ENCODE peak calls at places on chromosomes 13 and 19, in eight cellular contexts. One of them, this sample, is unnamed.

GRCh38 chr19:10328558-10329429 is 4.5 kb downstream of the RAVER1 start:
- DNase-seq in GM23338: no peak
- DNase-seq in fibroblast of lung: no peak
- DNase-seq in hepatocyte: no peak
- DNase-seq in neural progenitor cell: no peak
- DNase-seq in IMR-90: no peak
- DNase-seq in astrocyte: no peak
- DNase-seq in PC-3: no peak
- DNase-seq in this sample: no peak

GRCh38 chr19:51380379-51380778 is 7.4 kb downstream of the LIM2 start:
- DNase-seq in hepatocyte: no peak
- DNase-seq in IMR-90: no peak
- DNase-seq in GM23338: no peak
- DNase-seq in fibroblast of lung: no peak
- DNase-seq in neural progenitor cell: no peak
- DNase-seq in PC-3: no peak
- DNase-seq in astrocyte: no peak
- DNase-seq in this sample: no peak

GRCh38 chr19:40315812-40316475 is 30.8 kb upstream of the AKT2 start:
- DNase-seq in GM23338: no peak
- DNase-seq in astrocyte: no peak
- DNase-seq in fibroblast of lung: no peak
- DNase-seq in PC-3: no peak
- DNase-seq in hepatocyte: no peak
- DNase-seq in neural progenitor cell: no peak
- DNase-seq in IMR-90: no peak
- DNase-seq in this sample: no peak

GRCh38 chr19:17922138-17922537 is 10.7 kb upstream of the CCDC124 start:
- DNase-seq in PC-3: no peak
- DNase-seq in GM23338: no peak
- DNase-seq in astrocyte: no peak
- DNase-seq in fibroblast of lung: no peak
- DNase-seq in hepatocyte: no peak
- DNase-seq in neural progenitor cell: no peak
- DNase-seq in IMR-90: no peak
- DNase-seq in this sample: no peak

GRCh38 chr19:9917322-9917721 is 19.0 kb downstream of the OLFM2 start:
- DNase-seq in PC-3: peak; percentile 85
- DNase-seq in GM23338: peak; percentile 91
- DNase-seq in fibroblast of lung: peak; percentile 43
- DNase-seq in astrocyte: no peak
- DNase-seq in hepatocyte: peak; percentile 39
- DNase-seq in IMR-90: peak; percentile 60
- DNase-seq in neural progenitor cell: peak; percentile 71
- DNase-seq in this sample: peak; percentile 58

GRCh38 chr19:35404879-35405622 is 34.2 kb downstream of the GPR42 start:
- DNase-seq in GM23338: peak; percentile 63
- DNase-seq in IMR-90: peak; percentile 92
- DNase-seq in hepatocyte: peak; percentile 62
- DNase-seq in astrocyte: peak; percentile 80
- DNase-seq in PC-3: peak; percentile 36
- DNase-seq in neural progenitor cell: peak; percentile 39
- DNase-seq in fibroblast of lung: peak; percentile 88
- DNase-seq in this sample: peak; percentile 98

GRCh38 chr19:58560921-58561320 is 2.5 kb upstream of the UBE2M start:
- DNase-seq in neural progenitor cell: no peak
- DNase-seq in hepatocyte: peak; percentile 2
- DNase-seq in astrocyte: no peak
- DNase-seq in GM23338: no peak
- DNase-seq in IMR-90: no peak
- DNase-seq in fibroblast of lung: no peak
- DNase-seq in PC-3: no peak
- DNase-seq in this sample: no peak

GRCh38 chr13:83881917-83882625 is at the start of gene SLITRK1:
- DNase-seq in GM23338: peak; percentile 96
- DNase-seq in fibroblast of lung: peak; percentile 53
- DNase-seq in PC-3: no peak
- DNase-seq in astrocyte: peak; percentile 60
- DNase-seq in neural progenitor cell: peak; percentile 94
- DNase-seq in IMR-90: peak; percentile 19
- DNase-seq in hepatocyte: peak; percentile 80
- DNase-seq in this sample: peak; percentile 56

GRCh38 chr19:10500247-10500592 is 2.9 kb downstream of the KEAP1 start:
- DNase-seq in hepatocyte: no peak
- DNase-seq in PC-3: no peak
- DNase-seq in IMR-90: no peak
- DNase-seq in fibroblast of lung: no peak
- DNase-seq in astrocyte: no peak
- DNase-seq in GM23338: no peak
- DNase-seq in neural progenitor cell: no peak
- DNase-seq in this sample: no peak

GRCh38 chr19:42114412-42114811 is 17.8 kb downstream of the POU2F2 start:
- DNase-seq in fibroblast of lung: no peak
- DNase-seq in astrocyte: no peak
- DNase-seq in PC-3: no peak
- DNase-seq in hepatocyte: no peak
- DNase-seq in IMR-90: no peak
- DNase-seq in GM23338: peak; percentile 51
- DNase-seq in neural progenitor cell: no peak
- DNase-seq in this sample: no peak

GRCh38 chr19:33458171-33458633 is 63.4 kb downstream of the PEPD start:
- DNase-seq in neural progenitor cell: no peak
- DNase-seq in astrocyte: no peak
- DNase-seq in GM23338: no peak
- DNase-seq in fibroblast of lung: no peak
- DNase-seq in hepatocyte: no peak
- DNase-seq in PC-3: no peak
- DNase-seq in IMR-90: no peak
- DNase-seq in this sample: no peak

GRCh38 chr13:42412812-42413795 is 141.2 kb downstream of the AKAP11 start:
- DNase-seq in neural progenitor cell: no peak
- DNase-seq in GM23338: no peak
- DNase-seq in astrocyte: no peak
- DNase-seq in PC-3: no peak
- DNase-seq in hepatocyte: no peak
- DNase-seq in IMR-90: no peak
- DNase-seq in fibroblast of lung: no peak
- DNase-seq in this sample: no peak

GRCh38 chr19:47445937-47446402 is 25.7 kb downstream of the SLC8A2 start:
- DNase-seq in PC-3: peak; percentile 25
- DNase-seq in GM23338: peak; percentile 67
- DNase-seq in IMR-90: no peak
- DNase-seq in neural progenitor cell: peak; percentile 58
- DNase-seq in hepatocyte: peak; percentile 70
- DNase-seq in astrocyte: no peak
- DNase-seq in fibroblast of lung: no peak
- DNase-seq in this sample: no peak

GRCh38 chr19:39506944-39507714 is 7.8 kb upstream of the SELENOV start:
- DNase-seq in neural progenitor cell: peak; percentile 95
- DNase-seq in fibroblast of lung: peak; percentile 44
- DNase-seq in GM23338: peak; percentile 90
- DNase-seq in astrocyte: peak; percentile 51
- DNase-seq in PC-3: peak; percentile 67
- DNase-seq in IMR-90: peak; percentile 67
- DNase-seq in hepatocyte: peak; percentile 87
- DNase-seq in this sample: peak; percentile 75

GRCh38 chr19:33674575-33675367 is 53.0 kb downstream of the CHST8 start:
- DNase-seq in GM23338: no peak
- DNase-seq in fibroblast of lung: no peak
- DNase-seq in neural progenitor cell: no peak
- DNase-seq in IMR-90: no peak
- DNase-seq in hepatocyte: peak; percentile 1
- DNase-seq in PC-3: no peak
- DNase-seq in astrocyte: no peak
- DNase-seq in this sample: no peak

GRCh38 chr13:80516818-80517348 is 176.0 kb upstream of the SPRY2 start:
- DNase-seq in astrocyte: no peak
- DNase-seq in neural progenitor cell: no peak
- DNase-seq in PC-3: no peak
- DNase-seq in GM23338: no peak
- DNase-seq in fibroblast of lung: no peak
- DNase-seq in hepatocyte: no peak
- DNase-seq in IMR-90: no peak
- DNase-seq in this sample: no peak

GRCh38 chr13:97440598-97440997 is 6.6 kb downstream of the RAP2A start:
- DNase-seq in IMR-90: peak; percentile 44
- DNase-seq in GM23338: no peak
- DNase-seq in fibroblast of lung: no peak
- DNase-seq in hepatocyte: no peak
- DNase-seq in astrocyte: peak; percentile 29
- DNase-seq in neural progenitor cell: no peak
- DNase-seq in PC-3: no peak
- DNase-seq in this sample: peak; percentile 43

GRCh38 chr19:6947745-6948144 is 60.4 kb downstream of the ADGRE1 start:
- DNase-seq in astrocyte: peak; percentile 6
- DNase-seq in neural progenitor cell: no peak
- DNase-seq in PC-3: peak; percentile 64
- DNase-seq in fibroblast of lung: peak; percentile 2
- DNase-seq in hepatocyte: no peak
- DNase-seq in IMR-90: no peak
- DNase-seq in GM23338: no peak
- DNase-seq in this sample: no peak

GRCh38 chr13:66635526-66635925 is 594.6 kb downstream of the PCDH9 start:
- DNase-seq in GM23338: no peak
- DNase-seq in astrocyte: peak; percentile 96
- DNase-seq in neural progenitor cell: no peak
- DNase-seq in fibroblast of lung: peak; percentile 75
- DNase-seq in hepatocyte: no peak
- DNase-seq in IMR-90: peak; percentile 93
- DNase-seq in PC-3: peak; percentile 69
- DNase-seq in this sample: peak; percentile 80

GRCh38 chr13:113296842-113297369 is at the start of gene LAMP1:
- DNase-seq in fibroblast of lung: peak; percentile 98
- DNase-seq in PC-3: peak; percentile 92
- DNase-seq in IMR-90: peak; percentile 97
- DNase-seq in hepatocyte: peak; percentile 99
- DNase-seq in GM23338: peak; percentile 97
- DNase-seq in neural progenitor cell: peak; percentile 98
- DNase-seq in astrocyte: peak; percentile 91
- DNase-seq in this sample: peak; percentile 94

GRCh38 chr13:113288880-113289279 is 8.2 kb upstream of the LAMP1 start:
- DNase-seq in hepatocyte: no peak
- DNase-seq in IMR-90: no peak
- DNase-seq in fibroblast of lung: no peak
- DNase-seq in GM23338: no peak
- DNase-seq in PC-3: no peak
- DNase-seq in astrocyte: no peak
- DNase-seq in neural progenitor cell: no peak
- DNase-seq in this sample: peak; percentile 66

GRCh38 chr13:113291129-113291528 is 5.9 kb upstream of the LAMP1 start:
- DNase-seq in astrocyte: no peak
- DNase-seq in fibroblast of lung: no peak
- DNase-seq in GM23338: no peak
- DNase-seq in hepatocyte: no peak
- DNase-seq in neural progenitor cell: no peak
- DNase-seq in PC-3: no peak
- DNase-seq in IMR-90: no peak
- DNase-seq in this sample: no peak

GRCh38 chr13:113297370-113297871 is 382 bp downstream of the LAMP1 start:
- DNase-seq in fibroblast of lung: no peak
- DNase-seq in astrocyte: no peak
- DNase-seq in neural progenitor cell: no peak
- DNase-seq in GM23338: peak; percentile 34
- DNase-seq in PC-3: no peak
- DNase-seq in IMR-90: no peak
- DNase-seq in hepatocyte: peak; percentile 34
- DNase-seq in this sample: peak; percentile 49

GRCh38 chr13:113291997-113292862 is 4.8 kb upstream of the LAMP1 start:
- DNase-seq in fibroblast of lung: peak; percentile 43
- DNase-seq in GM23338: peak; percentile 49
- DNase-seq in neural progenitor cell: peak; percentile 49
- DNase-seq in PC-3: peak; percentile 29
- DNase-seq in hepatocyte: peak; percentile 34
- DNase-seq in astrocyte: no peak
- DNase-seq in IMR-90: peak; percentile 51
- DNase-seq in this sample: peak; percentile 22
- H3K4me2 ChIP-seq in fibroblast of lung: peak overlapping the region; percentile 36
- H3K4me2 ChIP-seq in GM23338: peak overlapping the region; percentile 62
- H3K4me2 ChIP-seq in neural progenitor cell: peak overlapping the region; percentile 81
- H3K4me2 ChIP-seq in PC-3: peak overlapping the region; percentile 84
- H3K4me2 ChIP-seq in hepatocyte: peak overlapping the region; percentile 71
- H3K4me2 ChIP-seq in astrocyte: peak overlapping the region; percentile 69
- H3K4me2 ChIP-seq in IMR-90: peak overlapping the region; percentile 94
- H3K4me2 ChIP-seq in this sample: peak overlapping the region; percentile 78

GRCh38 chr19:1258707-1259205 is 10.4 kb downstream of the MIDN start:
- DNase-seq in neural progenitor cell: no peak
- DNase-seq in astrocyte: no peak
- DNase-seq in PC-3: no peak
- DNase-seq in hepatocyte: no peak
- DNase-seq in fibroblast of lung: no peak
- DNase-seq in IMR-90: no peak
- DNase-seq in GM23338: no peak
- DNase-seq in this sample: no peak
- H4K20me1 ChIP-seq in neural progenitor cell: peaks cover 68% of the 10 kb centered on the region
- H4K20me1 ChIP-seq in astrocyte: peaks cover 62% of the 10 kb centered on the region
- H4K20me1 ChIP-seq in PC-3: peaks cover 3% of the 10 kb centered on the region
- H4K20me1 ChIP-seq in hepatocyte: peaks cover 26% of the 10 kb centered on the region
- H4K20me1 ChIP-seq in fibroblast of lung: no peaks in the 10 kb centered on the region
- H4K20me1 ChIP-seq in IMR-90: peaks cover 66% of the 10 kb centered on the region
- H4K20me1 ChIP-seq in GM23338: peaks cover 24% of the 10 kb centered on the region
- H4K20me1 ChIP-seq in this sample: peaks cover 11% of the 10 kb centered on the region

DNA sequence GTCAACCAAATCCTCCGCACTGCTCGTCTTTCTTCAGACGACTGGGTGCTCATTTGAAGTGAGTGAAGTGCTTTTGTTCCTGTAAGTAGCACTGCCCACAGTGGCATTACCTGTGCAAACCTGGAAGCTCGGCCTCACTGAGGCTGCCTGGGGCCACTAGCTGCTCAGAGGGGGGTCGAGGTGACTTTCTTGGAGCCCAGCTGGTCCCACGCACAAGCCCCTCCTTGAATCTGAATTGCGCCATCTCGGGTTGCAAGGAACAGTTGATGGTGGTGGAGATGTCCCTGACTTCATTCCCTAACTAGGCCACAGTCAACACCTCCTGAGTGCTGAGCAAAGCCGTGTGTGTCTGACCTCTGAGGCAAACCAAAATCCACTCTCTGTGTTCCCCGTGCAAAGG is 79.3 kb upstream of the GPR183 start:
- DNase-seq in neural progenitor cell: no peak
- DNase-seq in fibroblast of lung: no peak
- DNase-seq in IMR-90: no peak
- DNase-seq in PC-3: no peak
- DNase-seq in GM23338: no peak
- DNase-seq in astrocyte: no peak
- DNase-seq in hepatocyte: no peak
- DNase-seq in this sample: no peak
- H3K4me2 ChIP-seq in neural progenitor cell: no peak overlapping the region
- H3K4me2 ChIP-seq in fibroblast of lung: no peak overlapping the region
- H3K4me2 ChIP-seq in IMR-90: no peak overlapping the region
- H3K4me2 ChIP-seq in PC-3: no peak overlapping the region
- H3K4me2 ChIP-seq in GM23338: no peak overlapping the region
- H3K4me2 ChIP-seq in astrocyte: no peak overlapping the region
- H3K4me2 ChIP-seq in hepatocyte: no peak overlapping the region
- H3K4me2 ChIP-seq in this sample: no peak overlapping the region

GRCh38 chr19:5932593-5933262 is 18.7 kb downstream of the CAPS start:
- DNase-seq in astrocyte: no peak
- DNase-seq in PC-3: no peak
- DNase-seq in IMR-90: no peak
- DNase-seq in fibroblast of lung: no peak
- DNase-seq in hepatocyte: no peak
- DNase-seq in GM23338: no peak
- DNase-seq in neural progenitor cell: no peak
- DNase-seq in this sample: no peak
- H4K20me1 ChIP-seq in astrocyte: peaks cover 51% of the 10 kb centered on the region
- H4K20me1 ChIP-seq in PC-3: no peaks in the 10 kb centered on the region
- H4K20me1 ChIP-seq in IMR-90: peaks cover 34% of the 10 kb centered on the region
- H4K20me1 ChIP-seq in fibroblast of lung: no peaks in the 10 kb centered on the region
- H4K20me1 ChIP-seq in hepatocyte: peaks cover 14% of the 10 kb centered on the region
- H4K20me1 ChIP-seq in GM23338: peaks cover 16% of the 10 kb centered on the region
- H4K20me1 ChIP-seq in neural progenitor cell: peaks cover 63% of the 10 kb centered on the region
- H4K20me1 ChIP-seq in this sample: no peaks in the 10 kb centered on the region

This sample was measured in mammary epithelial cell.